ENCODE peak calls at places on chromosomes 11 and 22, in five cellular contexts. C, T, L, E and X are unnamed samples.

GRCh38 chr11:72191961-72192381 is at the start of gene FOLR1:
- DNase-seq in C (peak), T (no peak), L (peak), E (no peak), X (no peak)

GRCh38 chr11:129291556-129291955 is 84.1 kb upstream of the BARX2 start:
- DNase-seq in C (no peak), T (no peak), L (peak), E (no peak), X (no peak)

GRCh38 chr22:36486619-36487384 is 5.4 kb upstream of the TXN2 start:
- DNase-seq in C (peak), T (no peak), L (peak), E (no peak), X (no peak)

GRCh38 chr11:71371674-71372069 is 76.5 kb downstream of the DHCR7 start:
- DNase-seq in C (no peak), T (no peak), L (no peak), E (no peak), X (no peak)

GRCh38 chr11:2828585-2829330 is 56.8 kb downstream of the CDKN1C start:
- DNase-seq in C (no peak), T (no peak), L (no peak), E (no peak), X (no peak)

GRCh38 chr22:25627271-25627848 is 62.9 kb downstream of the GRK3 start:
- DNase-seq in C (peak), T (no peak), L (no peak), E (no peak), X (no peak)

GRCh38 chr11:130051077-130051476 is 18.6 kb upstream of the APLP2 start:
- DNase-seq in C (no peak), T (no peak), L (no peak), E (no peak), X (no peak)

GRCh38 chr22:17920992-17921650 is 103.2 kb downstream of the MICAL3 start:
- DNase-seq in C (no peak), T (no peak), L (no peak), E (no peak), X (no peak)

GRCh38 chr11:129251067-129251466 is 58.9 kb upstream of the ARHGAP32 start:
- DNase-seq in C (no peak), T (no peak), L (no peak), E (no peak), X (no peak)

GRCh38 chr11:124864176-124864891 is 898 bp upstream of the ROBO3 start:
- DNase-seq in C (no peak), T (no peak), L (no peak), E (no peak), X (no peak)

GRCh38 chr11:58618215-58618614 is 4.2 kb upstream of the CNTF start:
- DNase-seq in C (no peak), T (no peak), L (peak), E (no peak), X (no peak)

GRCh38 chr11:70954471-70954870 is 297.9 kb downstream of the SHANK2 start:
- DNase-seq in C (no peak), T (no peak), L (no peak), E (no peak), X (no peak)

GRCh38 chr11:128908391-128909246 is 17.5 kb downstream of the KCNJ5 start:
- DNase-seq in C (peak), T (no peak), L (no peak), E (peak), X (peak)

GRCh38 chr22:41808400-41808799 is 7.9 kb downstream of the CCDC134 start:
- DNase-seq in C (no peak), T (no peak), L (no peak), E (no peak), X (no peak)

GRCh38 chr22:30290679-30291333 is 1.5 kb upstream of the CASTOR1 start:
- DNase-seq in C (peak), T (no peak), L (peak), E (peak), X (peak)

GRCh38 chr11:3021125-3021524 is 29.0 kb upstream of the NAP1L4 start:
- DNase-seq in C (peak), T (peak), L (peak), E (no peak), X (no peak)

GRCh38 chr11:64409707-64410395 is 50.9 kb downstream of the RPS6KA4 start:
- DNase-seq in C (no peak), T (no peak), L (no peak), E (no peak), X (no peak)

GRCh38 chr11:27328602-27329001 is 34.4 kb downstream of the CCDC34 start:
- DNase-seq in C (no peak), T (no peak), L (no peak), E (no peak), X (no peak)

GRCh38 chr22:37381489-37381888 is 45.8 kb downstream of the ELFN2 start:
- DNase-seq in C (peak), T (no peak), L (no peak), E (no peak), X (no peak)

GRCh38 chr11:1669546-1670218 is 27.3 kb upstream of the KRTAP5-6 start:
- DNase-seq in C (no peak), T (no peak), L (no peak), E (peak), X (no peak)

GRCh38 chr22:30754971-30755759 is 60.5 kb downstream of the OSBP2 start:
- DNase-seq in C (peak), T (peak), L (peak), E (peak), X (peak)

GRCh38 chr11:128297805-128298204 is 289.6 kb downstream of the ETS1 start:
- DNase-seq in C (no peak), T (no peak), L (no peak), E (no peak), X (no peak)

GRCh38 chr11:44893250-44894216 is 57.1 kb downstream of the TP53I11 start:
- DNase-seq in C (no peak), T (no peak), L (peak), E (peak), X (no peak)

GRCh38 chr22:45916515-45916914 is 60.4 kb downstream of the WNT7B start:
- DNase-seq in C (no peak), T (no peak), L (no peak), E (no peak), X (no peak)

GRCh38 chr11:91624021-91624420 is 600.6 kb upstream of the FAT3 start:
- DNase-seq in C (no peak), T (no peak), L (no peak), E (no peak), X (no peak)

GRCh38 chr11:101034076-101034475 is 95.5 kb downstream of the PGR start:
- DNase-seq in C (peak), T (no peak), L (peak), E (peak), X (peak)

GRCh38 chr11:8906629-8907028 is 4.4 kb upstream of the AKIP1 start:
- DNase-seq in C (peak), T (no peak), L (no peak), E (no peak), X (no peak)

GRCh38 chr11:22920939-22921565 is 60.8 kb upstream of the CCDC179 start:
- DNase-seq in C (peak), T (peak), L (peak), E (no peak), X (no peak)

GRCh38 chr11:96054870-96055705 is 131.2 kb upstream of the MTMR2 start:
- DNase-seq in C (peak), T (peak), L (peak), E (no peak), X (no peak)

GRCh38 chr11:112316971-112317370 is 56.3 kb upstream of the PLET1 start:
- DNase-seq in C (no peak), T (no peak), L (no peak), E (peak), X (no peak)

GRCh38 chr22:19483481-19484244 is 3.9 kb downstream of the CDC45 start:
- DNase-seq in C (peak), T (no peak), L (no peak), E (no peak), X (no peak)

GRCh38 chr11:128839081-128839480 is 28.0 kb downstream of the KCNJ1 start:
- DNase-seq in C (no peak), T (no peak), L (no peak), E (no peak), X (no peak)

GRCh38 chr22:44211946-44212930 is 31.5 kb downstream of the PARVG start:
- DNase-seq in C (no peak), T (no peak), L (no peak), E (no peak), X (no peak)

GRCh38 chr11:44178381-44178780 is 82.9 kb downstream of the EXT2 start:
- DNase-seq in C (no peak), T (no peak), L (peak), E (no peak), X (no peak)

GRCh38 chr11:119222308-119222707 is 16.2 kb downstream of the CBL start:
- DNase-seq in C (no peak), T (peak), L (no peak), E (no peak), X (no peak)

GRCh38 chr11:10930224-10930960 is 72.5 kb upstream of the ZBED5 start:
- DNase-seq in C (no peak), T (peak), L (no peak), E (no peak), X (no peak)

GRCh38 chr22:44709881-44710400 is 7.9 kb downstream of the PRR5 start:
- DNase-seq in C (no peak), T (no peak), L (no peak), E (no peak), X (no peak)

GRCh38 chr22:44888491-44888941 is 121.3 kb downstream of the PHF21B start:
- DNase-seq in C (no peak), T (no peak), L (no peak), E (no peak), X (no peak)